ENCODE peak calls at places on chromosomes 5 and 9, in seven cellular contexts. R is ovary; T is NCI-H460; D is mucosa of descending colon; Y is fibroblast of gingiva; U is KBM-7; Q is activated CD8-positive, alpha-beta memory T cell treated with anti-CD3 and anti-CD28 coated beads, Interleukin-2, amount 10 ng/mL, durations not matched to agents 7 days and 5 days. M is an unnamed sample.

GRCh38 chr5:153896701-153897100 is 142.0 kb downstream of the FAM114A2 start:
- DNase-seq in R (no peak), T (no peak), D (peak), Y (peak), U (peak), Q (no peak), M (no peak)

GRCh38 chr9:8859416-8859815 is 1059.8 kb upstream of the DMAC1 start:
- DNase-seq in R (no peak), T (no peak), D (no peak), Y (no peak), U (no peak), Q (no peak), M (no peak)

GRCh38 chr5:73748510-73749410 is 122.8 kb downstream of the ARHGEF28 start:
- DNase-seq in R (peak), T (no peak), D (no peak), Y (peak), U (no peak), Q (no peak), M (no peak)

GRCh38 chr5:41524174-41524573 is 13.8 kb upstream of the PLCXD3 start:
- DNase-seq in R (no peak), T (no peak), D (peak), Y (no peak), U (peak), Q (no peak), M (no peak)

GRCh38 chr5:122323132-122323548 is 11.1 kb downstream of the SNCAIP start:
- DNase-seq in R (no peak), T (no peak), D (no peak), Y (no peak), U (no peak), Q (no peak), M (no peak)

GRCh38 chr5:15009420-15009819 is 137.8 kb upstream of the ANKH start:
- DNase-seq in R (no peak), T (peak), D (peak), Y (peak), U (no peak), Q (no peak), M (peak)

GRCh38 chr5:125612356-125613149 is 810.7 kb upstream of the GRAMD2B start:
- DNase-seq in R (no peak), T (no peak), D (no peak), Y (no peak), U (no peak), Q (no peak), M (no peak)

GRCh38 chr9:78131969-78132687 is 100.5 kb upstream of the GNAQ start:
- DNase-seq in R (no peak), T (no peak), D (no peak), Y (no peak), U (no peak), Q (no peak), M (no peak)

GRCh38 chr5:151870820-151871219 is 53.8 kb downstream of the GLRA1 start:
- DNase-seq in R (no peak), T (peak), D (peak), Y (peak), U (no peak), Q (no peak), M (no peak)

GRCh38 chr5:134547579-134547978 is 22.1 kb downstream of the JADE2 start:
- DNase-seq in R (no peak), T (no peak), D (no peak), Y (peak), U (no peak), Q (no peak), M (no peak)

GRCh38 chr9:126702501-126703329 is 89.0 kb downstream of the LMX1B start:
- DNase-seq in R (no peak), T (no peak), D (no peak), Y (no peak), U (peak), Q (peak), M (peak)

GRCh38 chr5:9338796-9339195 is 207.1 kb downstream of the SEMA5A start:
- DNase-seq in R (no peak), T (no peak), D (no peak), Y (no peak), U (no peak), Q (no peak), M (no peak)

GRCh38 chr5:133354323-133355161 is 257.8 kb downstream of the FSTL4 start:
- DNase-seq in R (no peak), T (no peak), D (no peak), Y (no peak), U (no peak), Q (peak), M (no peak)

GRCh38 chr5:150009671-150010387 is 9.3 kb downstream of the HMGXB3 start:
- DNase-seq in R (no peak), T (no peak), D (no peak), Y (no peak), U (no peak), Q (no peak), M (no peak)

GRCh38 chr5:107422494-107422893 is 248.2 kb downstream of the EFNA5 start:
- DNase-seq in R (no peak), T (no peak), D (no peak), Y (no peak), U (no peak), Q (no peak), M (no peak)

GRCh38 chr9:99678550-99678949 is 143.1 kb upstream of the NR4A3 start:
- DNase-seq in R (no peak), T (no peak), D (no peak), Y (no peak), U (no peak), Q (no peak), M (no peak)

GRCh38 chr5:40481226-40481625 is 198.5 kb upstream of the PTGER4 start:
- DNase-seq in R (no peak), T (no peak), D (no peak), Y (no peak), U (no peak), Q (no peak), M (no peak)

GRCh38 chr5:93035194-93035593 is 545.8 kb downstream of the NR2F1-AS1 start:
- DNase-seq in R (no peak), T (no peak), D (no peak), Y (no peak), U (no peak), Q (no peak), M (no peak)

GRCh38 chr5:139847790-139848507 is 52.3 kb downstream of the PSD2 start:
- DNase-seq in R (peak), T (peak), D (peak), Y (no peak), U (peak), Q (peak), M (peak)

GRCh38 chr5:994272-994607 is 14.4 kb upstream of the NKD2 start:
- DNase-seq in R (no peak), T (no peak), D (no peak), Y (no peak), U (no peak), Q (no peak), M (no peak)

GRCh38 chr5:25006734-25007133 is 362.0 kb upstream of the CDH10 start:
- DNase-seq in R (no peak), T (peak), D (no peak), Y (no peak), U (peak), Q (no peak), M (no peak)

GRCh38 chr5:72256536-72256935 is 63.5 kb downstream of the MRPS27 start:
- DNase-seq in R (no peak), T (no peak), D (no peak), Y (no peak), U (no peak), Q (no peak), M (no peak)

GRCh38 chr9:84173961-84174360 is 166.6 kb downstream of the SLC28A3 start:
- DNase-seq in R (no peak), T (no peak), D (no peak), Y (peak), U (no peak), Q (no peak), M (no peak)

GRCh38 chr5:120463991-120464626 is at the start of gene PRR16:
- DNase-seq in R (peak), T (peak), D (peak), Y (peak), U (peak), Q (no peak), M (peak)

GRCh38 chr5:51433052-51433710 is 49.9 kb downstream of the ISL1 start:
- DNase-seq in R (no peak), T (no peak), D (no peak), Y (no peak), U (no peak), Q (no peak), M (no peak)

GRCh38 chr5:74627511-74628120 is 12.9 kb downstream of the ENC1 start:
- DNase-seq in R (no peak), T (no peak), D (no peak), Y (no peak), U (no peak), Q (no peak), M (no peak)

GRCh38 chr5:58314356-58315045 is 145.4 kb downstream of the PLK2 start:
- DNase-seq in R (no peak), T (peak), D (no peak), Y (no peak), U (no peak), Q (no peak), M (no peak)

GRCh38 chr9:134059661-134060395 is 8.0 kb downstream of the BRD3 start:
- DNase-seq in R (peak), T (no peak), D (no peak), Y (no peak), U (peak), Q (no peak), M (no peak)

GRCh38 chr9:34688329-34689161 is 2.5 kb downstream of the CCL19 start:
- DNase-seq in R (no peak), T (no peak), D (no peak), Y (no peak), U (no peak), Q (no peak), M (no peak)

GRCh38 chr9:116020801-116021200 is 132.8 kb upstream of the PAPPA start:
- DNase-seq in R (no peak), T (no peak), D (no peak), Y (no peak), U (no peak), Q (no peak), M (no peak)

GRCh38 chr5:176474476-176474875 is 26.3 kb downstream of the FAF2 start:
- DNase-seq in R (no peak), T (no peak), D (no peak), Y (no peak), U (no peak), Q (no peak), M (no peak)

GRCh38 chr5:172380992-172381643 is 73.2 kb downstream of the SH3PXD2B start:
- DNase-seq in R (peak), T (no peak), D (peak), Y (peak), U (no peak), Q (no peak), M (no peak)

GRCh38 chr9:37963936-37964739 is 60.2 kb upstream of the SLC25A51 start:
- DNase-seq in R (no peak), T (peak), D (peak), Y (peak), U (no peak), Q (no peak), M (no peak)

GRCh38 chr5:33261305-33261704 is 179.5 kb upstream of the TARS1 start:
- DNase-seq in R (no peak), T (no peak), D (no peak), Y (peak), U (no peak), Q (no peak), M (no peak)